ENCODE peak calls at places on chromosomes 16 and 17, in six cellular contexts. One of them, this sample, is unnamed.

GRCh38 chr17:44326867-44327444 is 2.3 kb upstream of the SLC25A39 start:
- DNase-seq in AG09309: peak
- DNase-seq in H9: peak
- DNase-seq in PC-3: peak
- DNase-seq in progenitor cell of endocrine pancreas: peak
- DNase-seq in endothelial cell: peak
- DNase-seq in this sample: peak

GRCh38 chr16:84883301-84883700 is 63.5 kb downstream of the CRISPLD2 start:
- DNase-seq in H9: peak
- DNase-seq in PC-3: no peak
- DNase-seq in AG09309: no peak
- DNase-seq in endothelial cell: no peak
- DNase-seq in progenitor cell of endocrine pancreas: no peak
- DNase-seq in this sample: no peak

GRCh38 chr16:711084-711483 is 3.8 kb upstream of the METRN start:
- DNase-seq in PC-3: no peak
- DNase-seq in endothelial cell: no peak
- DNase-seq in AG09309: no peak
- DNase-seq in H9: no peak
- DNase-seq in progenitor cell of endocrine pancreas: no peak
- DNase-seq in this sample: no peak

GRCh38 chr16:48359983-48360382 is 25.2 kb downstream of the SIAH1 start:
- DNase-seq in H9: no peak
- DNase-seq in PC-3: no peak
- DNase-seq in endothelial cell: no peak
- DNase-seq in progenitor cell of endocrine pancreas: no peak
- DNase-seq in AG09309: no peak
- DNase-seq in this sample: no peak

GRCh38 chr16:57757326-57757786 is 21.8 kb downstream of the KATNB1 start:
- DNase-seq in progenitor cell of endocrine pancreas: peak
- DNase-seq in endothelial cell: peak
- DNase-seq in AG09309: peak
- DNase-seq in H9: peak
- DNase-seq in PC-3: peak
- DNase-seq in this sample: peak

GRCh38 chr16:84633622-84634021 is 14.7 kb upstream of the KLHL36 start:
- DNase-seq in progenitor cell of endocrine pancreas: no peak
- DNase-seq in PC-3: no peak
- DNase-seq in H9: no peak
- DNase-seq in endothelial cell: no peak
- DNase-seq in AG09309: no peak
- DNase-seq in this sample: no peak

GRCh38 chr17:29592850-29593545 is at the start of gene ANKRD13B:
- DNase-seq in AG09309: no peak
- DNase-seq in progenitor cell of endocrine pancreas: no peak
- DNase-seq in H9: no peak
- DNase-seq in endothelial cell: no peak
- DNase-seq in PC-3: no peak
- DNase-seq in this sample: no peak

GRCh38 chr17:50514936-50515702 is 6.9 kb downstream of the MYCBPAP start:
- DNase-seq in H9: no peak
- DNase-seq in endothelial cell: no peak
- DNase-seq in PC-3: no peak
- DNase-seq in AG09309: no peak
- DNase-seq in progenitor cell of endocrine pancreas: no peak
- DNase-seq in this sample: no peak

GRCh38 chr17:78958556-78959191 is 21.0 kb downstream of the LGALS3BP start:
- DNase-seq in PC-3: peak
- DNase-seq in endothelial cell: no peak
- DNase-seq in AG09309: no peak
- DNase-seq in H9: peak
- DNase-seq in progenitor cell of endocrine pancreas: no peak
- DNase-seq in this sample: no peak

GRCh38 chr16:88853336-88853941 is 3.3 kb downstream of the GALNS start:
- DNase-seq in endothelial cell: no peak
- DNase-seq in H9: no peak
- DNase-seq in AG09309: no peak
- DNase-seq in PC-3: no peak
- DNase-seq in progenitor cell of endocrine pancreas: no peak
- DNase-seq in this sample: no peak

DNA sequence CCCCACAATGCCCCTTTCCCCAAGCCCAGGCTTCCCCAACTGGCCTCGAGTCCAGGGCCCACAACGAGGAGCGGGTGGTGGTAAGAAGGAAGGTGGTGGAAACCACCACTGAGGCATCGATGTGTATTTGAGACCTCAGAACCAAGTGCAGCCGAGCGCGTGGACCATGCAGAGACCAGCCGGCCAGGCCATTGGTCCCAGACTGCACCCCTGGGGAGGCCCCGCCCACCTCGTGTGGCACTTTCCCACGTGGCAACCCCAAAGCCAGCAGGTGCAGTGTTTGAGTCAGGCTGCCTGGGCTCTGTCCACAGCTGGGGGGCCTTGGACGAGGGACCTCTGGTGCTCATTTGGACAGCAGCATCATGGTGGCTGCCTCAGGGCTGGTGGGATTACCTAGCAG is 28.1 kb upstream of the BAHCC1 start:
- DNase-seq in endothelial cell: no peak
- DNase-seq in H9: peak
- DNase-seq in PC-3: no peak
- DNase-seq in progenitor cell of endocrine pancreas: no peak
- DNase-seq in AG09309: no peak
- DNase-seq in this sample: no peak
- TF ChIP-seq CTCF in endothelial cell: no peak
- TF ChIP-seq CTCF in H9: no peak
- TF ChIP-seq CTCF in PC-3: no peak
- TF ChIP-seq CTCF in progenitor cell of endocrine pancreas: no peak
- TF ChIP-seq CTCF in AG09309: no peak
- TF ChIP-seq CTCF in this sample: no peak

GRCh38 chr16:69083306-69083941 is 22.0 kb upstream of the HAS3 start:
- DNase-seq in endothelial cell: no peak
- DNase-seq in H9: peak
- DNase-seq in PC-3: no peak
- DNase-seq in AG09309: no peak
- DNase-seq in progenitor cell of endocrine pancreas: no peak
- DNase-seq in this sample: no peak
- TF ChIP-seq CTCF in endothelial cell: no peak
- TF ChIP-seq CTCF in H9: peak
- TF ChIP-seq CTCF in PC-3: peak
- TF ChIP-seq CTCF in AG09309: peak
- TF ChIP-seq CTCF in progenitor cell of endocrine pancreas: no peak
- TF ChIP-seq CTCF in this sample: no peak

GRCh38 chr17:36892112-36892838 is 45.0 kb upstream of the LHX1 start:
- DNase-seq in progenitor cell of endocrine pancreas: no peak
- DNase-seq in AG09309: no peak
- DNase-seq in H9: no peak
- DNase-seq in PC-3: peak
- DNase-seq in endothelial cell: no peak
- DNase-seq in this sample: no peak
- TF ChIP-seq CTCF in progenitor cell of endocrine pancreas: no peak
- TF ChIP-seq CTCF in AG09309: no peak
- TF ChIP-seq CTCF in H9: peak
- TF ChIP-seq CTCF in PC-3: peak
- TF ChIP-seq CTCF in endothelial cell: no peak
- TF ChIP-seq CTCF in this sample: no peak

DNA sequence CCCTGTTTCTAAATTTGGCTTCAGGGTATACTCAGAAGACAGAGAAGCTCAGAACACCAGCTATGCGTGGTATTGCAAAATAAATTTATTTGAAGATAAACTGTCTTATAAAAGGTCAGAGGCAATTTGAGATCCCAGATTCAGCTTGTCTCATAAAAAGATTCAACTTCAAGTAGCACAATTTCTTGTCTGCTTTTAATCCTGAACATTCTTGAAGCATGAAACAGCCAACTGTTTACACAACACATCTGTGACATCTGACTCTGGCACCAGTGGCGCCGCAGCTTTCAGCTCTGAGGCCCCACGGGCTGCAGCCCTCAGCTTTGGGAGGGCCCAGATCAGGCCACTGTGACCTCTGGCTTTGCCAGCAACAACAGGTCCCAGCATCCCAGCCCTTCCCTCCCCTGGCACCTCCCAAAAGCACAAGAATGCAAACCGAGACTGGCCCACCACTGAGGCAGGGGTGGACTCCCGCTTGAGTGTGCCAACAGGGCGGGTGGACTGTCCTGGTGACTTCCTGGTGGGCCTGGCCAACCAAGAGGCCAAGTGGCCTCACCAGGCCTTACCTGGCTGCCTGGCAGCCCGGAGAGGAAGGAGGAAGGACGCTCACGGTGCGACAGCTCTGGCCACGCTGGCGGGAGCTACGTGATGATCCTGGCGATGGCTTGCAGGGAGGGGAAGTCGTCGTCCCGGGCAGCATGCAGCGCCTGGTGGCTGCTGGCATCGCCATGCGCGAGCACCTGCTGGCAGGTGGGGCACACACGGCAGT is 8.0 kb downstream of the SYNGR3 start:
- DNase-seq in AG09309: peak
- DNase-seq in progenitor cell of endocrine pancreas: no peak
- DNase-seq in H9: no peak
- DNase-seq in endothelial cell: no peak
- DNase-seq in PC-3: no peak
- DNase-seq in this sample: no peak
- TF ChIP-seq CTCF in AG09309: no peak
- TF ChIP-seq CTCF in progenitor cell of endocrine pancreas: no peak
- TF ChIP-seq CTCF in H9: no peak
- TF ChIP-seq CTCF in endothelial cell: no peak
- TF ChIP-seq CTCF in PC-3: no peak
- TF ChIP-seq CTCF in this sample: no peak

GRCh38 chr16:4200000-4200780 is 41.7 kb downstream of the SRL start:
- DNase-seq in progenitor cell of endocrine pancreas: peak
- DNase-seq in H9: peak
- DNase-seq in PC-3: peak
- DNase-seq in AG09309: no peak
- DNase-seq in endothelial cell: peak
- DNase-seq in this sample: no peak
- TF ChIP-seq CTCF in progenitor cell of endocrine pancreas: peak
- TF ChIP-seq CTCF in H9: peak
- TF ChIP-seq CTCF in PC-3: peak
- TF ChIP-seq CTCF in AG09309: peak
- TF ChIP-seq CTCF in endothelial cell: no peak
- TF ChIP-seq CTCF in this sample: no peak

GRCh38 chr17:81927653-81928496 is at the start of gene MAFG:
- DNase-seq in H9: peak
- DNase-seq in endothelial cell: peak
- DNase-seq in PC-3: peak
- DNase-seq in AG09309: peak
- DNase-seq in progenitor cell of endocrine pancreas: peak
- DNase-seq in this sample: peak
- TF ChIP-seq CTCF in H9: peak
- TF ChIP-seq CTCF in endothelial cell: peak
- TF ChIP-seq CTCF in PC-3: peak
- TF ChIP-seq CTCF in AG09309: no peak
- TF ChIP-seq CTCF in progenitor cell of endocrine pancreas: peak
- TF ChIP-seq CTCF in this sample: peak

GRCh38 chr17:61314368-61315078 is 85.1 kb upstream of the TBX2 start:
- DNase-seq in AG09309: no peak
- DNase-seq in PC-3: no peak
- DNase-seq in H9: no peak
- DNase-seq in progenitor cell of endocrine pancreas: no peak
- DNase-seq in endothelial cell: no peak
- DNase-seq in this sample: no peak
- TF ChIP-seq CTCF in AG09309: peak
- TF ChIP-seq CTCF in PC-3: peak
- TF ChIP-seq CTCF in H9: no peak
- TF ChIP-seq CTCF in progenitor cell of endocrine pancreas: no peak
- TF ChIP-seq CTCF in endothelial cell: no peak
- TF ChIP-seq CTCF in this sample: peak

DNA sequence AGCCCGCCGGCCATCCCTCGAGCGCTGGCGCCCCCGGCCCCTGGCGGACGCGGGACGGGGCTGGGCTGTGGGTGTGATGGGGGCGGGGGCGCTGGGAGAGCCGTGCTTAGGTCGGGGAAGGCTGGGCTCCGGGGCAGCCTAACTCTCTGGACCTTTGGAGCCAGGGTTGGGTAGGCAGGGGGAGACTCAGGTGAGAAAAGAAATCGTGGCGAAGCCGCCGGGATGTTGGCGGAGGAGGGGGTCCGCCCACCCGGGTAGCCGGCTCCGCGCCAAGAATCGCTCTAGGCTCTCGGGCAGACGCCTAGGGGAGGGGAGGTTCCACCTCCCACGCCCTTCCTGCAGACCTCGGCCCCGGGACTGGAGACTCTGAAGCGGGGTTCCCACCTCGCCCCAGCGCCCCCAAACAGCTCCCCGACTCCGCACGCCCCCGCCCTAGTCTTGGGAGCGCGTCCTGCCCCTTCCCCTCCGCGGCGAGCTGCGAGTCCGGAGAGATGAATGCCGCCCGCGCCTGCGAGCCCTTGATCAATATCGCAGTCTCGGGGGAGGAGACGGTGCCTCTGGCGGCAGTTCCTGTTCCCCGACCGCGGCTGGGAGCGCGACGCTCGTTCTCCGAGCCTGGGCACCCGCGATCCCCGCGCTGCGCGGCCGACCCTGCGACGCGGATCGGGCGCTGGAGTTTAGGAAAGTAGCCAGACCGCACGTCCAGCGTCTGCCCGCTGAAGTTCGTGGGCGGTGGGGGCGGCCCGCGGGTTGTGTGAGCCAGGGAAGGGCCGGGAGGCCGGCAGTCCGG is 658 bp downstream of the CRHR1 start:
- DNase-seq in PC-3: peak
- DNase-seq in H9: peak
- DNase-seq in endothelial cell: peak
- DNase-seq in progenitor cell of endocrine pancreas: peak
- DNase-seq in AG09309: no peak
- DNase-seq in this sample: peak
- TF ChIP-seq CTCF in PC-3: no peak
- TF ChIP-seq CTCF in H9: peak
- TF ChIP-seq CTCF in endothelial cell: no peak
- TF ChIP-seq CTCF in progenitor cell of endocrine pancreas: no peak
- TF ChIP-seq CTCF in AG09309: no peak
- TF ChIP-seq CTCF in this sample: no peak